ENCODE peak calls at places on chromosomes 7 and 10, in four cellular contexts. V, X, I and Q are unnamed samples.

GRCh38 chr10:101709359-101710063 is 14.5 kb upstream of the FBXW4 start:
- DNase-seq in V (no peak), I (peak; percentile 7), X (no peak), Q (no peak)

GRCh38 chr7:31883761-31884164 is 186.4 kb downstream of the PDE1C start:
- DNase-seq in X (no peak), I (peak; percentile 55), V (no peak), Q (peak; percentile 84)

GRCh38 chr10:122510326-122510725 is 49.0 kb downstream of the HTRA1 start:
- DNase-seq in V (no peak), X (no peak), I (no peak), Q (peak; percentile 98)

GRCh38 chr7:44638611-44639557 is 32.5 kb downstream of the OGDH start:
- DNase-seq in X (peak; percentile 77), V (peak; percentile 81), I (peak; percentile 80), Q (peak; percentile 88)

GRCh38 chr10:131233611-131234258 is 77.8 kb downstream of the TCERG1L start:
- DNase-seq in V (no peak), X (no peak), I (no peak), Q (no peak)

GRCh38 chr7:3641556-3641955 is 340.5 kb downstream of the SDK1 start:
- DNase-seq in I (no peak), V (no peak), X (no peak), Q (no peak)

GRCh38 chr7:81470724-81471379 is 299.0 kb downstream of the HGF start:
- DNase-seq in I (no peak), V (no peak), X (no peak), Q (no peak)

GRCh38 chr7:15131661-15132060 is 229.1 kb upstream of the DGKB start:
- DNase-seq in V (no peak), X (no peak), I (no peak), Q (no peak)

GRCh38 chr10:4622374-4622773 is 203.6 kb upstream of the AKR1E2 start:
- DNase-seq in X (no peak), V (no peak), I (no peak), Q (peak; percentile 27)

GRCh38 chr7:17370901-17371550 is 72.6 kb downstream of the AHR start:
- DNase-seq in V (no peak), I (peak; percentile 21), X (no peak), Q (no peak)

GRCh38 chr10:118545381-118545780 is 50.1 kb downstream of the PRLHR start:
- DNase-seq in V (no peak), X (no peak), I (no peak), Q (no peak)

GRCh38 chr7:43298617-43299016 is 186.2 kb downstream of the HECW1 start:
- DNase-seq in I (no peak), V (no peak), X (no peak), Q (no peak)

GRCh38 chr7:102155821-102156441 is 130.7 kb upstream of the SH2B2 start:
- DNase-seq in I (no peak), X (no peak), V (no peak), Q (no peak)

GRCh38 chr10:132861116-132861691 is 75.3 kb upstream of the NKX6-2 start:
- DNase-seq in X (no peak), I (no peak), V (peak; percentile 35), Q (no peak)

GRCh38 chr7:33853361-33854062 is 51.8 kb upstream of the BMPER start:
- DNase-seq in X (no peak), V (no peak), I (peak; percentile 97), Q (no peak)
- H3K4me3 ChIP-seq in X (no peak overlapping the region), V (no peak overlapping the region), I (no peak overlapping the region), Q (no peak overlapping the region)

GRCh38 chr10:75392744-75393143 is 8.8 kb downstream of the ZNF503 start:
- DNase-seq in I (no peak), X (no peak), V (no peak), Q (no peak)

GRCh38 chr10:75396861-75397570 is 4.5 kb downstream of the ZNF503 start:
- DNase-seq in X (no peak), I (no peak), V (peak; percentile 55), Q (peak; percentile 39)

GRCh38 chr10:75397571-75397921 is 4.0 kb downstream of the ZNF503 start:
- DNase-seq in V (no peak), X (no peak), I (peak; percentile 18), Q (peak; percentile 40)

GRCh38 chr10:75395955-75396860 is 5.4 kb downstream of the ZNF503 start:
- DNase-seq in V (peak; percentile 57), X (no peak), I (peak; percentile 19), Q (peak; percentile 49)

DNA sequence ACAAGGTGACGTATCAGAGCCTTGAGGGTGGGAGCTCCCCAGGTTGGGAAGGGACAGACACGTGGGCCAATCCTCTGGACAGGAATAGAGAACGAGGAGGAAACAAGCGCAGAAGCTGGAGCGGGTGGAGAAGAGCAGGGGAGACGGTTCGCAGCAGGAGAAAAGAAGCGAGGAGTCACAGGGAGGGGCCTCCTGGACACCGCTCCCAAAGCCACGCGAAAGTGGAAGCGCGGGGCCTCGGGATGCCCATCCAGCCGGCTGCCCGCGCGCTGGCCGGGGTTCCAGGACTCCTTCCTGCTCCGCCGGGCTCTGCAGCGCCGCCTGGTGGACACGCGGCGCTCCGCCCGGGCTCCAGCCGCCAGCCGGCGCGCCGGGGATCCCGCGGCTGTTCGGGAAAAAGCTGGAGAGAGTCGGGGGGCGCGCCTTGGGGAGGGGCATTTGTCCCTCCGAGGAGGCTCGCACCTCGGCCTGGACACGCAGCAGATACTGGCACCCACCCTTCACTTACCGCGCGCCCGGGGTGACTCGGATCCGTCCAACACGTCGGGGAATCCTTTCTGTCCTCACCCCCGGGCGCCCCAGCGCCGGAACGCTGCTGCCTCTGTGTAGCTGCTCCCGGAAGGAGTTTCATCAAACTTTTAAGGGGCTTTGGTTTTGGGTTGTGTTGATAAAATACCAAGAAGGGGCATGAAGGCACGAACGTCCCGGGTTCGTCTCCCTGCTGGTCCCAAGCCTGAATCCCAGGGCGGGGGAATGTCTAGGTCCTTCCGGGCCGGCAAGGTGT is 6.2 kb downstream of the ZNF503 start:
- DNase-seq in V (peak; percentile 75), I (peak; percentile 21), X (no peak), Q (peak; percentile 52)
- H3K4me3 ChIP-seq in V (peak overlapping the region; percentile 93), I (peak overlapping the region; percentile 9), X (peak overlapping the region; percentile 96), Q (peak overlapping the region; percentile 96)

GRCh38 chr10:99531026-99531695 is 1.6 kb upstream of the NKX2-3 start:
- DNase-seq in X (no peak), V (no peak), I (no peak), Q (no peak)
- H3K4me3 ChIP-seq in X (peak overlapping the region; percentile 30), V (no peak overlapping the region), I (no peak overlapping the region), Q (no peak overlapping the region)

DNA sequence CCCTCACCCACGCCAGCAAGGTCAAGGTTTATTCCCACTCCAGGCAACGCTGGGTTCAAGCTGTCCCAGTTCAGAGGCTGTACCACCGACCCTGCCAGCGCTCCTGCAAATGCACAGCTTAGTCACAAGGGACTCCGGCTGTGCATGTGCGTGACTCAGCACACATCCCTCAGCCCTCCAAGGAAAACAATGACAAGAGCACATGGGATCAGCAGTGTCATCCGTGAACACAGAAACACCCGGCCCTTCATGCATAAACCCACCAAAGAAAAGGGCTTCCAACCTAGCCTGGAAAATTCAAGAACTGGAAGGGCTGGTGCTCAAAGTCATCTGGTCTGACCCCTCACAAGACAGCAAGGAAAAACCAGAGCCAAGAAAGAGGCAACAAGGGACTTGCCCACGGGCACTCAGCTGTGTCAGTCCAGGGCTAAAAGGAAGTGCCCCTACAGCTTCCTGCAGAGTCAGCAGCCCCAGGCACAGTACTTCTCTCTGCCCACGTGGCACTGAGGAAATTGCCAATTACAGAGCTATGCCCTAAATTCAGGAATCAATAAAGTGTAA is 106.1 kb downstream of the KCNMA1 start:
- DNase-seq in X (peak; percentile 87), V (peak; percentile 60), I (peak; percentile 89), Q (peak; percentile 86)
- H3K4me3 ChIP-seq in X (peak overlapping the region; percentile 55), V (no peak overlapping the region), I (no peak overlapping the region), Q (no peak overlapping the region)

GRCh38 chr10:108913300-108913699 is 1010.0 kb downstream of the XPNPEP1 start:
- DNase-seq in X (no peak), V (no peak), I (no peak), Q (peak; percentile 5)

GRCh38 chr10:108911814-108912541 is 1011.3 kb downstream of the XPNPEP1 start:
- DNase-seq in I (peak; percentile 65), X (no peak), V (peak; percentile 48), Q (peak; percentile 50)
- H3K4me3 ChIP-seq in I (peak overlapping the region; percentile 61), X (peak overlapping the region; percentile 61), V (peak overlapping the region; percentile 44), Q (peak overlapping the region; percentile 21)

GRCh38 chr7:76294344-76295024 is 8.0 kb upstream of the HSPB1 start:
- DNase-seq in V (peak; percentile 96), I (peak; percentile 98), X (peak; percentile 99), Q (peak; percentile 98)

GRCh38 chr7:76291346-76292205 is 10.9 kb upstream of the HSPB1 start:
- DNase-seq in X (peak; percentile 98), V (peak; percentile 91), I (peak; percentile 98), Q (peak; percentile 97)

GRCh38 chr7:76296743-76297740 is 5.4 kb upstream of the HSPB1 start:
- DNase-seq in X (peak; percentile 86), I (peak; percentile 93), V (peak; percentile 79), Q (peak; percentile 100)

GRCh38 chr7:76293407-76293901 is 9.0 kb upstream of the HSPB1 start:
- DNase-seq in I (no peak), X (no peak), V (no peak), Q (peak; percentile 60)

DNA sequence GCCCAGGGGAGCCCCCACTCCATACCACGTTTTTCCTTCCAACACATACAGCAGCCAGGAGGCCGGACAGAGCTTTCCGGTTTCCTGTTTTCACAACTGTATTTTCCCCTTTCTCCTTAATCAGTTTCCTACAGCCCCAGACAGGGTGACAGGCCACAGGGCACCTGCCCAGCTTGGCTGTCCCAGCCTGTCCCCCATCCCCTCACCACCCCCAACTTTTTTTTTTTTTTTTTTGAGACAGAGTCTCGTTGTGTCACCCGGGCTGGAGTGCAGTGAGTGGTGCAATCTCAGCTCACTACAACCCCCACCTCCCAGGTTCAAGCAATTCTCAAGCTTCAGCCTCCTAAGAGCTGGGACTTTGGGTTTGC is 10.3 kb upstream of the HSPB1 start:
- DNase-seq in V (no peak), X (no peak), I (peak; percentile 43), Q (peak; percentile 46)
- H3K4me3 ChIP-seq in V (peak overlapping the region; percentile 50), X (peak overlapping the region; percentile 63), I (peak overlapping the region; percentile 22), Q (peak overlapping the region; percentile 37)